ENCODE peak calls at places on chromosomes 5 and 9, in ten cellular contexts. K, I, T, N, B, Q, U, C, G and P are unnamed samples.
A peak's percentile ranks its signal among the peaks of the same experiment; 100 is the strongest.

GRCh38 chr9:136640176-136641086 is 22.3 kb upstream of the EGFL7 start:
- DNase-seq in K (no peak), I (peak; percentile 28), T (no peak), N (no peak), B (no peak), Q (no peak), U (no peak), C (no peak), G (peak; percentile 26), P (no peak)

GRCh38 chr9:86629530-86629929 is 275.3 kb upstream of the TUT7 start:
- DNase-seq in K (no peak), I (no peak), T (no peak), N (no peak), B (no peak), Q (no peak), U (no peak), C (no peak), G (no peak), P (no peak)

GRCh38 chr9:94975480-94976452 is 249.3 kb downstream of the AOPEP start:
- DNase-seq in K (no peak), I (no peak), T (no peak), N (no peak), B (no peak), Q (no peak), U (no peak), C (no peak), G (no peak), P (no peak)

GRCh38 chr5:61450170-61450815 is 118.2 kb downstream of the ZSWIM6 start:
- DNase-seq in K (peak; percentile 90), I (no peak), T (no peak), N (no peak), B (peak; percentile 91), Q (no peak), U (peak; percentile 87), C (no peak), G (peak; percentile 91), P (no peak)

GRCh38 chr9:114154597-114155102 is 687 bp upstream of the COL27A1 start:
- DNase-seq in K (peak; percentile 41), I (no peak), T (no peak), N (no peak), B (no peak), Q (no peak), U (no peak), C (no peak), G (peak; percentile 39), P (no peak)

GRCh38 chr9:33117306-33117705 is 40.8 kb upstream of the SMU1 start:
- DNase-seq in K (no peak), I (no peak), T (no peak), N (no peak), B (no peak), Q (no peak), U (no peak), C (no peak), G (peak; percentile 76), P (no peak)

GRCh38 chr5:151810449-151810848 is 38.7 kb downstream of the G3BP1 start:
- DNase-seq in K (no peak), I (no peak), T (no peak), N (no peak), B (peak; percentile 20), Q (no peak), U (peak; percentile 29), C (no peak), G (peak; percentile 13), P (no peak)

GRCh38 chr5:56637321-56637920 is 177.9 kb upstream of the MAP3K1 start:
- DNase-seq in K (no peak), I (no peak), T (peak; percentile 24), N (no peak), B (peak; percentile 52), Q (no peak), U (peak; percentile 36), C (no peak), G (no peak), P (no peak)

GRCh38 chr5:141236516-141237313 is 8.5 kb upstream of the PCDHB15 start:
- DNase-seq in K (no peak), I (no peak), T (no peak), N (no peak), B (no peak), Q (no peak), U (no peak), C (no peak), G (no peak), P (no peak)

GRCh38 chr5:141234109-141234508 is 11.0 kb downstream of the PCDHB14 start:
- DNase-seq in K (no peak), I (no peak), T (no peak), N (no peak), B (peak; percentile 3), Q (no peak), U (peak; percentile 10), C (no peak), G (peak; percentile 34), P (no peak)
- H3K9me3 ChIP-seq in K (peaks cover 85% of the 10 kb centered on the region), I (peaks cover 95% of the 10 kb centered on the region), T (peaks cover 15% of the 10 kb centered on the region), N (peaks cover 9% of the 10 kb centered on the region), B (peaks cover 30% of the 10 kb centered on the region), Q (peaks cover 16% of the 10 kb centered on the region), U (no peaks in the 10 kb centered on the region), C (peaks cover 65% of the 10 kb centered on the region), G (no peaks in the 10 kb centered on the region), P (peaks cover 30% of the 10 kb centered on the region)

GRCh38 chr9:88420227-88420626 is 32.0 kb downstream of the SPIN1 start:
- DNase-seq in K (peak; percentile 21), I (no peak), T (no peak), N (no peak), B (no peak), Q (no peak), U (no peak), C (no peak), G (no peak), P (no peak)

GRCh38 chr9:88418715-88419540 is 30.7 kb downstream of the SPIN1 start:
- DNase-seq in K (no peak), I (no peak), T (no peak), N (no peak), B (no peak), Q (no peak), U (no peak), C (no peak), G (peak; percentile 25), P (no peak)

GRCh38 chr9:88411471-88411870 is 23.2 kb downstream of the SPIN1 start:
- DNase-seq in K (no peak), I (no peak), T (no peak), N (no peak), B (no peak), Q (no peak), U (no peak), C (no peak), G (no peak), P (no peak)

GRCh38 chr9:88418025-88418424 is 29.8 kb downstream of the SPIN1 start:
- DNase-seq in K (peak; percentile 21), I (no peak), T (no peak), N (no peak), B (no peak), Q (no peak), U (no peak), C (no peak), G (no peak), P (no peak)

GRCh38 chr9:88414298-88414697 is 26.1 kb downstream of the SPIN1 start:
- DNase-seq in K (no peak), I (no peak), T (no peak), N (no peak), B (no peak), Q (no peak), U (no peak), C (no peak), G (no peak), P (no peak)
- H3K9me3 ChIP-seq in K (peaks cover 28% of the 10 kb centered on the region), I (peaks cover 29% of the 10 kb centered on the region), T (peaks cover 8% of the 10 kb centered on the region), N (peaks cover 12% of the 10 kb centered on the region), B (peaks cover 10% of the 10 kb centered on the region), Q (no peaks in the 10 kb centered on the region), U (no peaks in the 10 kb centered on the region), C (peaks cover 24% of the 10 kb centered on the region), G (no peaks in the 10 kb centered on the region), P (peaks cover 6% of the 10 kb centered on the region)

DNA sequence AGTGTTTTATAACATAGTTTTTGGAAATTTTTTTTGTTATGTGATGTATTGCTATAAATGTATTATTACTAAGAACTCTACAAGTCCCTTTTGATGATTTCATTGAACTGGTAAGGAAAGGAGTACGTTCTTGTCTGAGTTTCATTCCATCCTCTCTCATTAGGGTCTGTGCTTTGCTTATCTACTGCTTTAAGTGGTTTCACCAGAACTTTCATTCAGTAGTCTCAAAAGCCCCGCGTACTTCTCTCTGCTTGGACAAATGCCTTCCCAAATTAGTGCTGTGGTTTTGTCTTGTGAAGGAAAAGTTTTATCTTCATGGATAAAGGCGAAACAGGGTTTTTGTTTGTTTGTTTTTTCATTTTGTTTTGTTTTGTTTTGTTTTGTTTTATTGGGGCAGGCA is 469.8 kb upstream of the WWC1 start:
- DNase-seq in K (peak; percentile 19), I (no peak), T (no peak), N (no peak), B (no peak), Q (no peak), U (no peak), C (no peak), G (no peak), P (no peak)
- H3K9me3 ChIP-seq in K (no peaks in the 10 kb centered on the region), I (no peaks in the 10 kb centered on the region), T (no peaks in the 10 kb centered on the region), N (no peaks in the 10 kb centered on the region), B (peaks cover 1% of the 10 kb centered on the region), Q (no peaks in the 10 kb centered on the region), U (no peaks in the 10 kb centered on the region), C (no peaks in the 10 kb centered on the region), G (no peaks in the 10 kb centered on the region), P (no peaks in the 10 kb centered on the region)

DNA sequence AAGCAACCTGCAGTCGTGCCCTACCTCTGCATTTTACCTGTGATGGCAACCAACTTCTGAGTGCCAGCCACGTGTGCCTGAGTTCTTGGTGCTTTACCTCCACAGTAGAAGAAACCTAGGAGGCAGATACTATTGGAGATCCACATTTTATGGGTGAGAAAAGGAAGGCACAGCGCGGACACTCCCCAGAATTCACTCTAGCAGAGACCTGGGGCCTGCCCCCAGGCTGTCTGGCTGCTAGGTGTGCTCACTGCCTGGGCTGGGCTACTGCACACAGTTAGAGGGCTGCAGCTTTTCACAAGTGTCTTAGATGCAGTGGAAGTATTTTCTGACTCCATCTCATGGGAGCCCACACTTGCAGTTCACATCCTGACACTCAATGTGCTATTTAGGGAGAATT is 598.8 kb upstream of the ADAMTS16 start:
- DNase-seq in K (no peak), I (no peak), T (no peak), N (no peak), B (no peak), Q (no peak), U (no peak), C (no peak), G (no peak), P (no peak)
- H3K9me3 ChIP-seq in K (peaks cover 6% of the 10 kb centered on the region), I (no peaks in the 10 kb centered on the region), T (no peaks in the 10 kb centered on the region), N (no peaks in the 10 kb centered on the region), B (peaks cover 33% of the 10 kb centered on the region), Q (no peaks in the 10 kb centered on the region), U (no peaks in the 10 kb centered on the region), C (no peaks in the 10 kb centered on the region), G (no peaks in the 10 kb centered on the region), P (no peaks in the 10 kb centered on the region)